ENCODE peak calls at places on chromosomes 5 and 9, in six cellular contexts. O is HCT116, F is heart right ventricle, E is A549, U is hepatocyte, L is ascending aorta. M is an unnamed sample.

GRCh38 chr9:84794981-84795637 is 125.6 kb downstream of the NTRK2 start:
- DNase-seq in O (no peak), F (no peak), E (no peak), U (no peak), L (no peak), M (no peak)

GRCh38 chr9:132948482-132949050 is 4.2 kb upstream of the TSC1 start:
- DNase-seq in O (no peak), F (no peak), E (no peak), U (no peak), L (no peak), M (no peak)

GRCh38 chr9:2459756-2460155 is 161.8 kb upstream of the VLDLR start:
- DNase-seq in O (no peak), F (no peak), E (no peak), U (no peak), L (no peak), M (no peak)

GRCh38 chr9:111679199-111679598 is 17.8 kb downstream of the GNG10 start:
- DNase-seq in O (no peak), F (no peak), E (no peak), U (no peak), L (no peak), M (no peak)

GRCh38 chr9:87064311-87064710 is 117.0 kb upstream of the GAS1 start:
- DNase-seq in O (no peak), F (no peak), E (no peak), U (no peak), L (no peak), M (no peak)

GRCh38 chr5:8842906-8843590 is 702.8 kb downstream of the SEMA5A start:
- DNase-seq in O (no peak), F (no peak), E (no peak), U (peak), L (no peak), M (no peak)

GRCh38 chr5:131763968-131764367 is 32.8 kb downstream of the FNIP1 start:
- DNase-seq in O (no peak), F (no peak), E (no peak), U (no peak), L (no peak), M (no peak)

GRCh38 chr9:116501871-116502270 is 185.2 kb upstream of the TRIM32 start:
- DNase-seq in O (peak), F (no peak), E (peak), U (no peak), L (no peak), M (peak)

GRCh38 chr9:89386797-89387196 is 68.5 kb downstream of the SECISBP2 start:
- DNase-seq in O (no peak), F (peak), E (no peak), U (no peak), L (no peak), M (no peak)

GRCh38 chr9:34451545-34451944 is 6.8 kb downstream of the FAM219A start:
- DNase-seq in O (no peak), F (no peak), E (no peak), U (no peak), L (no peak), M (no peak)

GRCh38 chr9:69411931-69412740 is 87.1 kb downstream of the ENTREP1 start:
- DNase-seq in O (no peak), F (no peak), E (no peak), U (no peak), L (no peak), M (no peak)

GRCh38 chr9:133658442-133659431 is 22.6 kb downstream of the DBH start:
- DNase-seq in O (peak), F (peak), E (peak), U (peak), L (no peak), M (no peak)

GRCh38 chr9:116558035-116558434 is 129.1 kb upstream of the TRIM32 start:
- DNase-seq in O (no peak), F (no peak), E (no peak), U (no peak), L (no peak), M (no peak)

GRCh38 chr9:87227456-87227855 is 270.2 kb upstream of the DAPK1 start:
- DNase-seq in O (no peak), F (no peak), E (no peak), U (no peak), L (no peak), M (no peak)

GRCh38 chr5:893137-893506 is 438 bp downstream of the TRIP13 start:
- DNase-seq in O (no peak), F (no peak), E (no peak), U (no peak), L (no peak), M (no peak)

GRCh38 chr9:137590469-137591383 is at the start of gene ZMYND19:
- DNase-seq in O (peak), F (peak), E (peak), U (peak), L (peak), M (peak)

GRCh38 chr5:73446631-73447233 is 1.8 kb downstream of the FOXD1 start:
- DNase-seq in O (no peak), F (no peak), E (no peak), U (no peak), L (no peak), M (no peak)

GRCh38 chr9:734831-735511 is 106.5 kb upstream of the DMRT1 start:
- DNase-seq in O (no peak), F (peak), E (no peak), U (peak), L (peak), M (no peak)

GRCh38 chr9:792331-793260 is 48.9 kb upstream of the DMRT1 start:
- DNase-seq in O (no peak), F (no peak), E (no peak), U (no peak), L (no peak), M (no peak)

GRCh38 chr9:6920040-6920439 is 162.3 kb downstream of the KDM4C start:
- DNase-seq in O (no peak), F (no peak), E (no peak), U (no peak), L (no peak), M (no peak)

GRCh38 chr9:72997387-72997995 is 44.6 kb upstream of the ALDH1A1 start:
- DNase-seq in O (no peak), F (no peak), E (peak), U (peak), L (no peak), M (no peak)

GRCh38 chr5:143314664-143315063 is 88.8 kb downstream of the NR3C1 start:
- DNase-seq in O (no peak), F (no peak), E (no peak), U (no peak), L (no peak), M (no peak)

GRCh38 chr9:134437417-134438203 is 111.4 kb downstream of the RXRA start:
- DNase-seq in O (no peak), F (no peak), E (no peak), U (peak), L (no peak), M (no peak)

GRCh38 chr9:71518045-71518888 is 250.0 kb downstream of the CEMIP2 start:
- DNase-seq in O (no peak), F (no peak), E (no peak), U (peak), L (no peak), M (no peak)

GRCh38 chr9:120138955-120139354 is 441.0 kb downstream of the CDK5RAP2 start:
- DNase-seq in O (no peak), F (no peak), E (no peak), U (no peak), L (no peak), M (no peak)

GRCh38 chr5:149466457-149466972 is 84.7 kb downstream of the CSNK1A1 start:
- DNase-seq in O (no peak), F (no peak), E (peak), U (peak), L (no peak), M (no peak)

GRCh38 chr5:149143470-149143869 is 2.2 kb downstream of the ABLIM3 start:
- DNase-seq in O (no peak), F (peak), E (no peak), U (no peak), L (no peak), M (no peak)

GRCh38 chr5:172187118-172188032 is 649 bp downstream of the STK10 start:
- DNase-seq in O (peak), F (peak), E (peak), U (peak), L (peak), M (peak)

GRCh38 chr5:67748165-67748690 is 467.3 kb upstream of the PIK3R1 start:
- DNase-seq in O (no peak), F (no peak), E (no peak), U (no peak), L (no peak), M (no peak)

GRCh38 chr5:2762744-2763532 is 11.5 kb upstream of the IRX2 start:
- DNase-seq in O (no peak), F (no peak), E (no peak), U (no peak), L (no peak), M (no peak)

GRCh38 chr5:43433381-43433780 is 21.2 kb upstream of the CCL28 start:
- DNase-seq in O (no peak), F (no peak), E (no peak), U (no peak), L (no peak), M (no peak)

GRCh38 chr9:2722715-2723114 is 5.4 kb downstream of the KCNV2 start:
- DNase-seq in O (no peak), F (no peak), E (no peak), U (no peak), L (no peak), M (peak)

GRCh38 chr5:174222891-174223290 is 177.4 kb downstream of the NSG2 start:
- DNase-seq in O (no peak), F (no peak), E (no peak), U (no peak), L (no peak), M (no peak)

GRCh38 chr9:134888603-134889195 is 8.1 kb downstream of the FCN2 start:
- DNase-seq in O (no peak), F (no peak), E (no peak), U (no peak), L (peak), M (no peak)

GRCh38 chr5:33944543-33945132 is 8.5 kb downstream of the RXFP3 start:
- DNase-seq in O (no peak), F (no peak), E (no peak), U (no peak), L (no peak), M (no peak)

GRCh38 chr9:79847074-79847473 is 275.3 kb downstream of the TLE4 start:
- DNase-seq in O (no peak), F (no peak), E (no peak), U (no peak), L (no peak), M (no peak)

GRCh38 chr9:113582698-113583200 is 119.2 kb downstream of the RGS3 start:
- DNase-seq in O (no peak), F (no peak), E (no peak), U (no peak), L (no peak), M (no peak)
- H3K27ac ChIP-seq in O (no peak), F (peak), E (no peak), U (no peak), L (peak), M (peak)

DNA sequence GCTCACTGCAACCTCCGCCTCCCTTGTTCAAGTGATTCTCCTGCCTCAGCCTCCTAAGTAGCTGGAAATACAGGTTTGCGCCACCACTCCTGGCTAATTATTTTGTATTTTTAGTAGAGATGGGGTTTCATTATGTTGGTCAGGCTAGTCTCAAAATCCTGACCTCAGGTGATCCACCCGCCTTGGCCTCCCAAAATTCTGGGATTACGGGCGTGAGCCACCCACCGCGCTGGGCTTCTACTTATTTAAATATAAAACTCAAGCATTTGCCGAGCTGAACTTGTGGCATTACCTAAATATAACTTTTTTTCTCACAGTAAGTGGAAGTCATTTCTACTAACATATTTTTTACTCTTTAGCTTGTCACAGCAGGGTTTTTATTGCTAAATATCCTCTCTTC is 1356.3 kb upstream of the ACO1 start:
- DNase-seq in O (no peak), F (no peak), E (no peak), U (no peak), L (no peak), M (no peak)
- H3K27ac ChIP-seq in O (no peak), F (no peak), E (no peak), U (no peak), L (no peak), M (no peak)

DNA sequence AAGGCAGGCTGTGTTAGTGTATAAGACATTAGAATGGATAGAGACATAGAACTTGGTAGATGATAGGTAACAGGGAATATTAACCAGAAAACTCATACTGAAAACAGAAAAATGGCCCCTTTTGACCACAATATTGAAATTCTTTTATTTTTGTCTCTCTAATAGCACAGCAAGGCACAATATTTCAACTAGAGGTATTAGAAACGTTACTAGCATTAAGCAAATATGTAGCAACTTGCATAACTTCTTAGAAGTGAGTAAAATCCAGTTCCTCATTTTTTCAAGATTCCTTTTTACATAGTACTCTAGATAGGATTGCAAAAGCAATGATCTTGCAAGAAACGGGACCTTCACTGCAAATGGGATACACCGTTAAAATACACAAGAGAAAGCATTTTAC is 102.7 kb upstream of the VCAN start:
- DNase-seq in O (no peak), F (no peak), E (no peak), U (no peak), L (no peak), M (no peak)
- H3K27ac ChIP-seq in O (no peak), F (no peak), E (no peak), U (no peak), L (no peak), M (no peak)

GRCh38 chr9:110217656-110218099 is 9.7 kb upstream of the C9orf152 start:
- DNase-seq in O (peak), F (no peak), E (no peak), U (peak), L (peak), M (no peak)

GRCh38 chr9:110214090-110214489 is 6.1 kb upstream of the C9orf152 start:
- DNase-seq in O (no peak), F (no peak), E (no peak), U (no peak), L (no peak), M (no peak)

GRCh38 chr9:110214956-110215355 is 7.0 kb upstream of the C9orf152 start:
- DNase-seq in O (no peak), F (no peak), E (no peak), U (no peak), L (no peak), M (no peak)

GRCh38 chr9:110213413-110214044 is 5.6 kb upstream of the C9orf152 start:
- DNase-seq in O (no peak), F (no peak), E (no peak), U (no peak), L (no peak), M (no peak)

DNA sequence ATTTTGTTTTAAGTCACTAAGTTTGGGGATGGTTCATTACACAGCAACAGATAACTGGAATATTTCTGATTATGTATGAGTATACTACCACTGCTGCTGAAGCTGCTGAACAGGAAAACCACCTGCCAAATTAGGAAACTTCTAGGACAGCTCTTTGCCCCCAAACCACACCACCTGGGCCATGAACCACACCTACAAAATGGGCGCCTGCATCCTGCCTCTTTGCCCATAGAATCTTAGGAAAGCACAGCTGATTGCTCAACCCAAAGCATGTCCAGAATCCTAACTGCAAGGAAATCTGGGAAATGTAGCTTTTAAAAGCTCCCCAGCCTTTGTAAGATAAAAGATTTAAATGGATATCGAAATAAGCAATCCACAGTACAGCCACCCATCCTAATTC is 6.6 kb upstream of the C9orf152 start:
- DNase-seq in O (no peak), F (no peak), E (no peak), U (peak), L (no peak), M (no peak)
- H3K27ac ChIP-seq in O (no peak), F (no peak), E (no peak), U (peak), L (no peak), M (no peak)

GRCh38 chr9:131677051-131677444 is 62.8 kb downstream of the RAPGEF1 start:
- DNase-seq in O (no peak), F (no peak), E (no peak), U (no peak), L (no peak), M (no peak)

GRCh38 chr9:131674425-131675421 is 65.2 kb downstream of the RAPGEF1 start:
- DNase-seq in O (no peak), F (no peak), E (no peak), U (no peak), L (no peak), M (no peak)

GRCh38 chr9:131675437-131676022 is 64.3 kb downstream of the RAPGEF1 start:
- DNase-seq in O (no peak), F (no peak), E (no peak), U (no peak), L (no peak), M (no peak)

GRCh38 chr9:131677445-131678180 is 62.3 kb downstream of the RAPGEF1 start:
- DNase-seq in O (no peak), F (no peak), E (no peak), U (no peak), L (no peak), M (no peak)

DNA sequence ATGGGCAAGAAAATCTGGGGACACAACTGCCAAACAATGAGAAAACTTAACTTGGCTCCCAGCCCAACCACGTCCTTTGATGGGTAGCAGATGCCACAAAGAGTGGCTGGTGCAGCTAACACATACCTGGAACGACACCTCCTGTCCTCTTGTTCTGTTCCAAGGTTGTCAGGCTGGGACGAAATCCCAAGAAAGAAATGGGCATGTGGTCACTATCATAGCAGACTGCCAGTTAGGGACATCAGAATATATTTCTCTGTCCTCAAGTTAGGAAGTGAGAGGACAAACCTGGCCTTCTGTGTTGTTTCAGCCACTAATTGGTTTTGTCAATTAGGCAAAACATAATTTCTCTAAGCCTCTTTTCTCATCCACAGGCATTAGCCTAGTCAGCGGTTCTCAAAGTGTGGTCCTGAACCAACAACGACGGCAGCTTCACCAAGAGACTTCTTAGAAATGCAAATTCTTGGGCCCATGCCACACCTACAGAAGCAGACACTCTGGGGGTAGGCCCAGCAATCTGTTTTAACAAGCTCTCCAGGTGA is 63.4 kb downstream of the RAPGEF1 start:
- DNase-seq in O (no peak), F (no peak), E (no peak), U (no peak), L (no peak), M (no peak)
- H3K27ac ChIP-seq in O (peak), F (peak), E (peak), U (peak), L (peak), M (no peak)

GRCh38 chr9:97866848-97867247 is 13.8 kb downstream of the FOXE1 start:
- DNase-seq in O (no peak), F (no peak), E (no peak), U (no peak), L (no peak), M (no peak)
- H3K27ac ChIP-seq in O (no peak), F (no peak), E (no peak), U (no peak), L (no peak), M (no peak)

GRCh38 chr5:113265190-113265589 is 169.6 kb downstream of the TSSK1B start:
- DNase-seq in O (no peak), F (no peak), E (no peak), U (no peak), L (no peak), M (no peak)

GRCh38 chr5:113266913-113267227 is 167.9 kb downstream of the TSSK1B start:
- DNase-seq in O (no peak), F (no peak), E (no peak), U (no peak), L (no peak), M (no peak)

GRCh38 chr5:113268232-113268631 is 166.6 kb downstream of the TSSK1B start:
- DNase-seq in O (no peak), F (no peak), E (no peak), U (no peak), L (no peak), M (no peak)

GRCh38 chr5:113267361-113267900 is 167.4 kb downstream of the TSSK1B start:
- DNase-seq in O (no peak), F (no peak), E (no peak), U (no peak), L (no peak), M (no peak)

GRCh38 chr5:113266227-113266912 is 168.4 kb downstream of the TSSK1B start:
- DNase-seq in O (no peak), F (no peak), E (no peak), U (no peak), L (no peak), M (no peak)
- H3K27ac ChIP-seq in O (no peak), F (no peak), E (no peak), U (no peak), L (no peak), M (peak)

DNA sequence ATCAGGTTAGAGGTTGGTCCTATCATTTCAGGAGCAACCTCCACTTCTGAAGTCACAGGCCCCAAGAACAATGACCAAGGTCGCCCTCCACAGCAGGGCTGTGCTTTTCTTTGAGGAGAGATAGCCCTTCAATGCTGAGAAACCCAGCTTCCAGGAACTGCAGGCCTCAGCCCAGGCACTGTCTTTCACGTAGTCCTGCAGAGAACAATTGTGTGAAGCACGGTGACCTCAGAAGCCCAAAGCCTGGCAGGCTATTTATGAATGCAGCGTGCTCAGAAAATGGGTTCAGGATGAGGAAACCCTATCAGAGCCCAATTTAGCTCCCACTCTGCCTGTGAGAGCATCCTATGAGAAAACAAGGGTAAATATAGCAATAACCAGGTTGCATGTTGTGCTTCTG is 388.3 kb downstream of the PLK2 start:
- DNase-seq in O (no peak), F (peak), E (no peak), U (no peak), L (no peak), M (no peak)
- H3K27ac ChIP-seq in O (no peak), F (peak), E (peak), U (peak), L (no peak), M (no peak)

GRCh38 chr5:129903466-129904101 is 681 bp upstream of the CHSY3 start:
- DNase-seq in O (no peak), F (no peak), E (no peak), U (no peak), L (no peak), M (no peak)
- H3K27ac ChIP-seq in O (peak), F (peak), E (peak), U (peak), L (peak), M (no peak)

M was measured in epithelial cell of prostate.